ENCODE peak calls at places on chromosome 20, in four cellular contexts. F is AG10803, H is tibial nerve, W is B cell. S is an unnamed sample.
A peak's percentile ranks its signal among the peaks of the same experiment; 100 is the strongest.

GRCh38 chr20:25623225-25623735 is 534 bp downstream of the NANP start:
- DNase-seq in H (peak; percentile 8), W (no peak), F (peak; percentile 40), S (peak; percentile 44)

GRCh38 chr20:25058797-25059486 is 1.0 kb upstream of the ACSS1 start:
- DNase-seq in H (no peak), W (no peak), F (no peak), S (peak; percentile 30)

GRCh38 chr20:64211874-64212658 is 43.5 kb upstream of the PCMTD2 start:
- DNase-seq in H (no peak), W (no peak), F (no peak), S (no peak)

GRCh38 chr20:17870063-17870740 is 98.4 kb downstream of the SNX5 start:
- DNase-seq in H (no peak), W (no peak), F (peak; percentile 63), S (no peak)

GRCh38 chr20:62401331-62401779 is 5.7 kb downstream of the CABLES2 start:
- DNase-seq in H (no peak), F (no peak), W (no peak), S (no peak)

GRCh38 chr20:48489046-48489463 is 338.7 kb downstream of the PREX1 start:
- DNase-seq in W (peak; percentile 29), F (no peak), H (no peak), S (no peak)

GRCh38 chr20:37734228-37734980 is 40.6 kb downstream of the CTNNBL1 start:
- DNase-seq in H (no peak), F (peak; percentile 63), W (no peak), S (no peak)

GRCh38 chr20:1868856-1869255 is 26.4 kb upstream of the SIRPA start:
- DNase-seq in W (no peak), H (no peak), F (no peak), S (no peak)

GRCh38 chr20:51616060-51616459 is 73.5 kb upstream of the NFATC2 start:
- DNase-seq in H (no peak), W (no peak), F (no peak), S (no peak)
- TF ChIP-seq CTCF in H (no peak), W (peak; percentile 11), F (no peak), S (no peak)

GRCh38 chr20:45374101-45374467 is 4.0 kb downstream of the TP53TG5 start:
- DNase-seq in W (no peak), F (no peak), H (no peak), S (no peak)
- TF ChIP-seq CTCF in W (peak; percentile 53), F (no peak), H (no peak), S (no peak)

DNA sequence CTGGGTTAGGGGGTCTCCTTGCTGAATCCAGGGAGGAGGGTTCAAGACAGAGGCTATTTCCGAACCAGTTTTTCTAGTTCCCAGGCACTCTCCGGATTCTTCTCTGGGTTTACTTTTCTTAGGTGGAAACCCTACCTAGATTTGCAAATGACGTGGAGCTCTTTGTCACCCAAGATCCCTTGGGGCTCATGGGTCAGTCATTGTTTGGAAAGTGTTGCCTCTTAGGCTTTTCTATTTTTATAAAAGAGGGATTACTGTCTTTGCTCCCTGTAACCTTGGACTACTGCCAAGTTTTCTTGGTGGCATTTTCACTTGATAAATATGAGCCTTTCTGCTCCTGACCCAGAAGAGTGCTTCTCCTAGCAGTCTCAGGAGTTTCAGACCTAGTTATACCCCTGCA is 33.6 kb downstream of the FAM209B start:
- DNase-seq in W (no peak), F (no peak), H (no peak), S (no peak)
- TF ChIP-seq CTCF in W (no peak), F (no peak), H (no peak), S (no peak)

DNA sequence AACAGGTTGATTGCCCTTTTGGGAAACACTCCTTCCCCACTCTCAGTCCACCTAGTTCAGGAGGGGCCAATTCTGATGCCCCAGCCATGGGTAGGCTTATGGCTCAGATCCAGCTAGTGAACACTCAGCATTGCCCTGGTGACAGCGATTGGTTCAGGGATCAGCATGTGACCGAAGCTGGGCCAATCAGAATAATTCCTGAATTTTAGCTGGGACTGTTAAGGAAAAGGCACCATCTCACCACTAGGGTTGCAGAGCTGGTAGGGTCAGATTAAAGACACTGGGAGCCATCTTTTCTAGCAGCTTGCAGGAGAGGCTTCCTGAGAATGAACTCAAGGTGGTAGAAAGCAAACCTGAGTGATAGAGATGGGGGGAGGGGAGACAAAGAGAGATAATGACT is 44.4 kb downstream of the EYA2 start:
- DNase-seq in F (no peak), W (no peak), H (no peak), S (no peak)
- TF ChIP-seq CTCF in F (peak; percentile 13), W (no peak), H (no peak), S (no peak)

GRCh38 chr20:32440758-32441078 is 82.6 kb downstream of the ASXL1 start:
- DNase-seq in H (no peak), W (no peak), F (no peak), S (no peak)

GRCh38 chr20:32438331-32438858 is 80.3 kb downstream of the ASXL1 start:
- DNase-seq in W (no peak), H (no peak), F (no peak), S (no peak)

GRCh38 chr20:32440069-32440757 is 82.1 kb downstream of the ASXL1 start:
- DNase-seq in F (no peak), H (no peak), W (no peak), S (no peak)

GRCh38 chr20:32437391-32438074 is 79.4 kb downstream of the ASXL1 start:
- DNase-seq in F (no peak), W (no peak), H (no peak), S (no peak)

GRCh38 chr20:32439132-32439829 is 81.2 kb downstream of the ASXL1 start:
- DNase-seq in W (no peak), H (no peak), F (peak; percentile 90), S (no peak)
- TF ChIP-seq CTCF in W (no peak), H (no peak), F (peak; percentile 19), S (no peak)

GRCh38 chr20:34797012-34797720 is 28.3 kb downstream of the NCOA6 start:
- DNase-seq in H (no peak), W (no peak), F (no peak), S (no peak)
- TF ChIP-seq CTCF in H (no peak), W (no peak), F (no peak), S (no peak)

DNA sequence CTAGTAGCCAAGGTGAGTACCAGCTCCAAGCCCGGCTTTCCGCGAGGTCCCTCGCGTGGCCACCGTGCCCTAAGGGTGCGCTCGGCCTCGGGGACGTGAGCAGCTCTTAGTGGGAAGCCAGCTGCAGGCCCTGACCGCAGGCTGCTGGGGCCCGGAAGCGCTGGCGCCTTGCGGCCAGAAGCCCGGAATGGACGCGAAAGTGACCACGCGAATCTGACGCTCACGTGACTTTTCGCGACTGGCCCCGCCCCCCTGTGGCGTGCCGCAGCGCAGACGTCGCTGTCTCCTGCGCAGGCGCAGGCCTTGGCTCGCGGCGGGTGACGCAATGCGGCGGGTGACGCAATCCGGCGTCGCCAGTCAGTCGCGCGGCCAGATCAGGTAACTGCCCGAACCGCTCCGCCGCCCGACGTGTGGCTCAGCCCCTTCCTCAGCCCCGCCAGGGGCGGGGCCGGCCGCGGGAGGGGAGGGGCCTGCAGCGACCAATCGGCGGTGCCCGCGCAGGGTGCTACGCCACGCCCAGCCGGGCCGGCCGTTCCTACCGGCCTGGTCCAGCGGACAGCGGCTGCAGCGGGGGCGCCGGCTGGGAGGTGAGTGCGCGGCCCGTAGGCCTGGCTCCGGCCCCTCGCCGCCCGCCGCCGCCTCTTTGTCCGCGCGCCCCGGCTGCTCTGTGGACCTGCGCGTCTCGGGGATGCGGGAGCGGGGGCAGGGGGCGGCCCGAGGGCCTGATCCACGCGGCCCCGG is at the start of gene GZF1:
- DNase-seq in W (peak; percentile 100), F (peak; percentile 97), H (peak; percentile 95), S (peak; percentile 98)
- TF ChIP-seq CTCF in W (peak; percentile 26), F (peak; percentile 1), H (peak; percentile 77), S (peak; percentile 57)

DNA sequence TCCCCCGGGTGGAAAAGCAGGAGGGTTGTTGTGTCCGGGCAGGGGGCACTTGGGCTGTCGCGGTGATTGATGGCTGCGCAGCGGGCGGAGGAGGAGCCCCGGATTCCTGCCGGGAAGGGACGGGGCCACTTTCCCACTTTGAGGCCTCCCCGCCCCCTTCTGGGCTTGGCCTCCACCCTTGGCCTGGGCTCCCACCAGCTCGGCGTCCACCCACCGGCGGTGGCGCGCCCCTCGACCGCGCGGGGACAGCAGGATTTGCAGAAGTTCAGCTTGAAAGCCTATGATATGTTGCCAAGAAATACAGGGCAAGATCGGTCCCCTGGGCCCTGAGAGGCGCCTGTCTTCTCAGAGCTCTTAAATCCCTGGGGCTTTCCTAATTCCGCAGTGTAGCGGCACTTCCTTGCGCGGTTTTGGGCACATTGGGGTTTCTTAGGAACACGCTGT is 852 bp downstream of the RIN2 start:
- DNase-seq in W (peak; percentile 26), F (peak; percentile 50), H (peak; percentile 46), S (peak; percentile 46)
- TF ChIP-seq CTCF in W (no peak), F (no peak), H (no peak), S (no peak)

S was measured in body of pancreas.